ENCODE peak calls at places on chromosomes 12 and 14, in seven cellular contexts. I is natural killer cell; O is effector memory CD8-positive, alpha-beta T cell; T is stimulated activated CD4-positive, alpha-beta T cell treated with anti-CD3 and anti-CD28 coated beads, Interleukin-2, amount 100 ng/mL, for 48 hours; Q is caudate nucleus; Z is germinal center; U is activated CD8-positive, alpha-beta memory T cell treated with anti-CD3 and anti-CD28 coated beads, Interleukin-2, amount 50 U/mL, for 4 hours. E is an unnamed sample.

GRCh38 chr14:97640031-97640430 is 842.8 kb downstream of the VRK1 start:
- DNase-seq in I (no peak), O (no peak), T (no peak), Q (no peak), Z (no peak), U (no peak), E (no peak)

GRCh38 chr14:99975190-99975589 is 90.0 kb upstream of the EVL start:
- DNase-seq in I (no peak), O (no peak), T (no peak), Q (no peak), Z (no peak), U (no peak), E (no peak)

GRCh38 chr14:103898711-103899110 is 29.5 kb upstream of the TDRD9 start:
- DNase-seq in I (no peak), O (no peak), T (no peak), Q (no peak), Z (no peak), U (no peak), E (no peak)

GRCh38 chr12:41907036-41907435 is 237.6 kb downstream of the GXYLT1 start:
- DNase-seq in I (no peak), O (no peak), T (no peak), Q (no peak), Z (no peak), U (no peak), E (no peak)

GRCh38 chr14:64723691-64724577 is 19.7 kb downstream of the PLEKHG3 start:
- DNase-seq in I (peak), O (peak), T (no peak), Q (no peak), Z (no peak), U (no peak), E (no peak)

GRCh38 chr12:42407306-42407705 is 81.3 kb downstream of the PPHLN1 start:
- DNase-seq in I (no peak), O (no peak), T (no peak), Q (no peak), Z (no peak), U (no peak), E (no peak)

GRCh38 chr14:24368215-24368561 is 204 bp downstream of the NFATC4 start:
- DNase-seq in I (no peak), O (no peak), T (no peak), Q (no peak), Z (no peak), U (no peak), E (peak)

GRCh38 chr12:54231236-54231635 is 42.5 kb upstream of the SMUG1 start:
- DNase-seq in I (no peak), O (no peak), T (no peak), Q (no peak), Z (no peak), U (no peak), E (no peak)

GRCh38 chr12:56880416-56881035 is 53.7 kb downstream of the SDR9C7 start:
- DNase-seq in I (no peak), O (no peak), T (no peak), Q (no peak), Z (no peak), U (no peak), E (no peak)

GRCh38 chr12:50558970-50559369 is 54.2 kb downstream of the DIP2B start:
- DNase-seq in I (no peak), O (no peak), T (no peak), Q (no peak), Z (no peak), U (no peak), E (no peak)

GRCh38 chr12:107318554-107318803 is 225.1 kb upstream of the CRY1 start:
- DNase-seq in I (no peak), O (no peak), T (no peak), Q (no peak), Z (no peak), U (no peak), E (no peak)

GRCh38 chr12:115020091-115020490 is 336.1 kb upstream of the TBX3 start:
- DNase-seq in I (no peak), O (no peak), T (no peak), Q (no peak), Z (no peak), U (no peak), E (no peak)

GRCh38 chr12:6863586-6864321 is 3.6 kb upstream of the TPI1 start:
- DNase-seq in I (no peak), O (no peak), T (no peak), Q (no peak), Z (no peak), U (no peak), E (no peak)

GRCh38 chr12:57237952-57238853 is 8.7 kb downstream of the SHMT2 start:
- DNase-seq in I (peak), O (no peak), T (no peak), Q (no peak), Z (no peak), U (no peak), E (peak)

GRCh38 chr14:56150645-56151345 is 32.6 kb downstream of the PELI2 start:
- DNase-seq in I (no peak), O (no peak), T (no peak), Q (no peak), Z (no peak), U (no peak), E (peak)

GRCh38 chr12:32502693-32503510 is 103.5 kb downstream of the FGD4 start:
- DNase-seq in I (no peak), O (no peak), T (no peak), Q (no peak), Z (no peak), U (no peak), E (no peak)

GRCh38 chr12:124756730-124757129 is 106.9 kb downstream of the SCARB1 start:
- DNase-seq in I (no peak), O (no peak), T (no peak), Q (no peak), Z (no peak), U (no peak), E (no peak)

GRCh38 chr14:101595349-101595748 is 34.1 kb downstream of the DIO3 start:
- DNase-seq in I (no peak), O (no peak), T (no peak), Q (no peak), Z (no peak), U (no peak), E (no peak)